ENCODE peak calls at places on chromosomes 3 and 15, in nine cellular contexts. I is cardiac fibroblast, R is fibroblast of the aortic adventitia, X is tibial nerve, G is fibroblast of lung, A is A549, D is lower leg skin, S is AG10803, E is NB4. V is an unnamed sample.

GRCh38 chr15:89785064-89785770 is 9.1 kb downstream of the MESP2 start:
- DNase-seq in G (no peak), A (peak; percentile 49), S (no peak), D (no peak), E (no peak), I (no peak), R (no peak), X (no peak), V (no peak)

GRCh38 chr15:67174864-67175573 is 79.4 kb downstream of the AAGAB start:
- DNase-seq in R (no peak), X (no peak), E (no peak), I (peak; percentile 65), S (no peak), G (no peak), D (peak; percentile 77), A (peak; percentile 94), V (no peak)

GRCh38 chr3:197942956-197943556 is 6.9 kb upstream of the RPL35A start:
- DNase-seq in R (peak; percentile 69), S (peak; percentile 51), X (no peak), D (no peak), I (peak; percentile 70), G (peak; percentile 63), E (peak; percentile 59), A (no peak), V (no peak)

GRCh38 chr15:47188766-47189507 is 528.4 kb upstream of the SEMA6D start:
- DNase-seq in G (no peak), E (no peak), S (no peak), X (no peak), I (no peak), R (no peak), D (no peak), A (no peak), V (no peak)

GRCh38 chr3:143755978-143756377 is 92.3 kb downstream of the SLC9A9 start:
- DNase-seq in E (no peak), G (no peak), X (no peak), R (no peak), I (no peak), D (no peak), S (no peak), A (no peak), V (no peak)

GRCh38 chr3:188523291-188523690 is 369.3 kb downstream of the LPP start:
- DNase-seq in D (no peak), A (no peak), G (no peak), E (no peak), I (no peak), R (no peak), S (no peak), X (no peak), V (no peak)

GRCh38 chr3:157231071-157231470 is 71.1 kb upstream of the CCNL1 start:
- DNase-seq in D (no peak), E (no peak), S (peak; percentile 86), G (no peak), I (peak; percentile 74), A (no peak), X (no peak), R (peak; percentile 79), V (peak; percentile 15)

GRCh38 chr15:99703603-99704443 is 29.4 kb downstream of the LYSMD4 start:
- DNase-seq in G (peak; percentile 96), A (peak; percentile 62), S (peak; percentile 89), D (no peak), X (no peak), R (peak; percentile 95), E (peak; percentile 74), I (peak; percentile 97), V (peak; percentile 86)

GRCh38 chr3:25507811-25508210 is 79.7 kb downstream of the RARB start:
- DNase-seq in X (no peak), I (no peak), G (no peak), E (no peak), S (no peak), R (no peak), D (no peak), A (no peak), V (no peak)

GRCh38 chr3:58049143-58049785 is 41.0 kb downstream of the FLNB start:
- DNase-seq in D (peak; percentile 89), R (peak; percentile 84), A (peak; percentile 66), G (peak; percentile 74), I (peak; percentile 96), X (no peak), S (peak; percentile 88), E (no peak), V (no peak)

GRCh38 chr3:98500019-98500418 is 2.5 kb downstream of the OR5K2 start:
- DNase-seq in D (no peak), G (no peak), I (no peak), R (no peak), S (no peak), X (no peak), A (no peak), E (no peak), V (no peak)

GRCh38 chr3:196645917-196646735 is 6.6 kb downstream of the NRROS start:
- DNase-seq in X (no peak), D (no peak), A (no peak), S (no peak), G (no peak), E (peak; percentile 42), I (no peak), R (no peak), V (no peak)

GRCh38 chr3:106206165-106206564 is 337.4 kb upstream of the CBLB start:
- DNase-seq in R (no peak), D (no peak), E (no peak), A (no peak), I (peak; percentile 31), G (peak; percentile 28), S (peak; percentile 68), X (no peak), V (no peak)

GRCh38 chr3:107506458-107506857 is 16.3 kb upstream of the BBX start:
- DNase-seq in X (no peak), I (peak; percentile 26), G (peak; percentile 17), E (peak; percentile 4), R (no peak), A (no peak), S (no peak), D (no peak), V (no peak)

GRCh38 chr3:58034738-58035511 is 26.7 kb downstream of the FLNB start:
- DNase-seq in I (no peak), A (no peak), D (no peak), G (no peak), X (no peak), R (no peak), E (no peak), S (no peak), V (no peak)

GRCh38 chr3:71964170-71964569 is 179.2 kb upstream of the PROK2 start:
- DNase-seq in A (no peak), D (no peak), G (no peak), X (no peak), R (no peak), S (no peak), E (no peak), I (no peak), V (no peak)

GRCh38 chr3:33363113-33363800 is 76.9 kb downstream of the UBP1 start:
- DNase-seq in I (no peak), R (no peak), E (no peak), X (no peak), A (no peak), D (no peak), G (no peak), S (no peak), V (no peak)

GRCh38 chr3:33355611-33356010 is 78.4 kb downstream of the FBXL2 start:
- DNase-seq in D (no peak), A (no peak), X (no peak), G (peak; percentile 78), R (peak; percentile 77), I (peak; percentile 73), E (no peak), S (peak; percentile 48), V (peak; percentile 54)

GRCh38 chr3:33364060-33364459 is 76.1 kb downstream of the UBP1 start:
- DNase-seq in G (no peak), E (no peak), R (no peak), A (no peak), X (no peak), S (no peak), I (no peak), D (no peak), V (no peak)

GRCh38 chr3:33360136-33360825 is 79.9 kb downstream of the UBP1 start:
- DNase-seq in D (no peak), I (peak; percentile 93), G (peak; percentile 34), S (peak; percentile 70), E (no peak), X (no peak), A (peak; percentile 31), R (peak; percentile 86), V (peak; percentile 39)

GRCh38 chr3:33358172-33358781 is 81.0 kb downstream of the FBXL2 start:
- DNase-seq in A (no peak), X (no peak), E (no peak), G (no peak), S (no peak), D (no peak), I (no peak), R (no peak), V (no peak)
- TF ChIP-seq CTCF in A (no peak), X (no peak), E (no peak), G (no peak), S (no peak), D (no peak), I (no peak), R (no peak), V (no peak)

GRCh38 chr3:113261996-113262665 is 50.8 kb downstream of the BOC start:
- DNase-seq in X (no peak), G (no peak), E (no peak), A (no peak), I (no peak), R (peak; percentile 83), S (peak; percentile 88), D (peak; percentile 81), V (no peak)
- H3K4me3 ChIP-seq in X (no peak overlapping the region), G (no peak overlapping the region), E (no peak overlapping the region), A (no peak overlapping the region), I (no peak overlapping the region), R (no peak overlapping the region), S (no peak overlapping the region), D (no peak overlapping the region), V (no peak overlapping the region)

GRCh38 chr3:55885721-55886120 is 398.6 kb upstream of the WNT5A start:
- DNase-seq in E (peak; percentile 1), X (no peak), R (no peak), D (no peak), G (peak; percentile 62), S (peak; percentile 46), A (no peak), I (peak; percentile 37), V (no peak)
- TF ChIP-seq CTCF in E (no peak), X (no peak), R (no peak), D (no peak), G (peak; percentile 10), S (peak; percentile 25), A (no peak), I (peak; percentile 26), V (peak; percentile 34)

DNA sequence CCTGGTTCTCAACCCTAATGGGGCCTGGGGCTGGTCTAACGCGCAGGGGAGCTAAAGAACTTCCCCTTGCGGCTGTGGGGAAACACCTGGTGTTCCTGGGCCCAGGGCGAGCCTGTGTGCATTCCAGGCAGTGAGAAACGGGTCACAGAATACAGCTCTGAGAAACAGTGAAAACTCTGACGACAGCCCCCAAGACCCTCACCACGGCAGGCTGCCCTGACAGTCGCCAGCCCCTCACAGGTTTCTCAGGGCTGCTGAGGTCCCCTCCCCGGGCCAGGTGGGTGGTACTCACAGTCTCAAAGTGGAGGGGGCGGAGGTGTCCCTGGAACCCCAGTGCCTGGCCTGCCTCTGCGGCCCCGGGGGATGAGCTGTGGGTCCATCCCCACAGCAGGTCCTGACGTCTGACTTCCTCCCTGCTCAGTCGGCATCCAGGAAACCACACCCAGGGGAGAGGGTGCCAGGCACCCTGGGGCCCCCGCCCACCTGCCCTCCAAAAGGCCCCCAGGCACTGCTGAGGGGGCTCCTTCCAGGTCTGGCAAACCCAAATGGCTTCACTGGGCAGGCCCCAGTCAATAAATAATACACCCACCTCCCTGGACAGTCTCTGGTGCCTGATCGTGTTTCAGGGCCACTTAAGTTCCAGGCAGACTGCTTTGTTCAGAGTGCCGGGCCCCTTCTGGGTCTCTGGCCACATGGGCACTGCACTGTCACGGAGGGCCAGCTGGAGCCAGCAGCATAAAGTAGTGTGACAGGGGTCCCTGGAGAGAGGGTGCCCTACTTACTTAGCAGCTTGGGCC is 57.7 kb downstream of the IQSEC1 start:
- DNase-seq in G (no peak), X (no peak), I (no peak), R (no peak), A (no peak), E (peak; percentile 76), S (no peak), D (no peak), V (no peak)
- H3K4me3 ChIP-seq in G (no peak overlapping the region), X (no peak overlapping the region), I (no peak overlapping the region), R (no peak overlapping the region), A (no peak overlapping the region), E (peak overlapping the region; percentile 12), S (no peak overlapping the region), D (no peak overlapping the region), V (no peak overlapping the region)